ENCODE peak calls at places on chromosomes 3 and 15, in seven cellular contexts. K, R, E, B, F, A and G are unnamed samples.

GRCh38 chr3:144744473-144744872 is 772.9 kb downstream of the DIPK2A start:
- DNase-seq in K (no peak), E (no peak), A (no peak), B (no peak), R (no peak), F (no peak), G (no peak)

GRCh38 chr15:53982876-53983275 is 4.6 kb downstream of the UNC13C start:
- DNase-seq in A (no peak), R (no peak), K (no peak), F (no peak), B (no peak), E (no peak), G (no peak)

GRCh38 chr3:4850928-4851265 is 128.3 kb upstream of the BHLHE40 start:
- DNase-seq in B (no peak), R (no peak), K (no peak), A (no peak), E (no peak), F (peak; percentile 57), G (no peak)

GRCh38 chr15:50315814-50316630 is 39.0 kb downstream of the GABPB1 start:
- DNase-seq in F (no peak), K (no peak), E (no peak), A (no peak), B (no peak), R (no peak), G (peak; percentile 8)

GRCh38 chr15:65413051-65413759 is 9.5 kb downstream of the IGDCC4 start:
- DNase-seq in F (no peak), A (no peak), R (no peak), B (no peak), E (no peak), K (no peak), G (no peak)

GRCh38 chr3:121504598-121504997 is 41.2 kb downstream of the POLQ start:
- DNase-seq in A (no peak), K (no peak), F (no peak), E (no peak), B (no peak), R (no peak), G (no peak)

GRCh38 chr3:197499427-197499826 is 56.3 kb downstream of the BDH1 start:
- DNase-seq in K (no peak), R (peak; percentile 99), E (no peak), B (no peak), A (no peak), F (no peak), G (no peak)

GRCh38 chr3:50418845-50419244 is 59.5 kb upstream of the TMEM115 start:
- DNase-seq in K (no peak), B (no peak), R (peak; percentile 30), F (no peak), A (peak; percentile 33), E (no peak), G (no peak)

GRCh38 chr3:133463441-133463860 is 63.6 kb downstream of the BFSP2 start:
- DNase-seq in A (no peak), F (no peak), R (no peak), E (no peak), K (no peak), B (no peak), G (peak; percentile 31)

GRCh38 chr3:46900007-46900292 is 22.4 kb downstream of the PTH1R start:
- DNase-seq in A (no peak), R (no peak), F (no peak), B (no peak), K (no peak), E (no peak), G (peak; percentile 78)

GRCh38 chr3:179719048-179719734 is 66.4 kb downstream of the USP13 start:
- DNase-seq in A (no peak), B (no peak), R (no peak), K (no peak), F (no peak), E (no peak), G (peak; percentile 66)

GRCh38 chr3:27596334-27596841 is 112.2 kb upstream of the SLC4A7 start:
- DNase-seq in F (no peak), R (no peak), B (no peak), K (no peak), A (peak; percentile 14), E (no peak), G (no peak)

GRCh38 chr3:149534671-149535394 is 60.3 kb downstream of the TM4SF4 start:
- DNase-seq in E (no peak), A (no peak), F (no peak), R (no peak), K (no peak), B (no peak), G (peak; percentile 65)

GRCh38 chr3:33658971-33659848 is 58.8 kb downstream of the CLASP2 start:
- DNase-seq in A (peak; percentile 99), B (peak; percentile 49), E (peak; percentile 3), K (peak; percentile 90), F (peak; percentile 21), R (peak; percentile 30), G (peak; percentile 83)

GRCh38 chr3:136703429-136703828 is 48.7 kb downstream of the STAG1 start:
- DNase-seq in R (no peak), F (no peak), E (no peak), K (no peak), A (no peak), B (no peak), G (no peak)

GRCh38 chr3:10145685-10146084 is 4.1 kb downstream of the VHL start:
- DNase-seq in R (no peak), K (no peak), E (no peak), B (no peak), A (no peak), F (no peak), G (no peak)

GRCh38 chr3:53803124-53803815 is 42.9 kb downstream of the CHDH start:
- DNase-seq in A (no peak), E (no peak), F (no peak), K (no peak), R (no peak), B (no peak), G (peak; percentile 61)

GRCh38 chr15:43241100-43241499 is 20.3 kb upstream of the EPB42 start:
- DNase-seq in R (no peak), B (no peak), A (peak; percentile 3), E (no peak), K (no peak), F (no peak), G (no peak)

GRCh38 chr3:71987089-71987735 is 202.3 kb upstream of the PROK2 start:
- DNase-seq in K (no peak), A (no peak), R (no peak), F (no peak), B (peak; percentile 26), E (no peak), G (no peak)

GRCh38 chr3:194062825-194063224 is 73.1 kb upstream of the HES1 start:
- DNase-seq in R (no peak), A (no peak), K (no peak), B (no peak), E (no peak), F (no peak), G (no peak)

GRCh38 chr3:123113889-123114450 is 47.1 kb downstream of the PDIA5 start:
- DNase-seq in A (no peak), F (no peak), B (peak; percentile 10), K (no peak), E (no peak), R (no peak), G (no peak)

GRCh38 chr3:160564205-160564922 is 1.0 kb downstream of the KPNA4 start:
- DNase-seq in F (no peak), A (peak; percentile 19), E (peak; percentile 6), K (no peak), B (peak; percentile 37), R (peak; percentile 12), G (peak; percentile 78)

GRCh38 chr3:115323380-115323779 is 176.3 kb upstream of the ZBTB20 start:
- DNase-seq in A (no peak), R (no peak), E (no peak), B (no peak), K (no peak), F (no peak), G (no peak)